ENCODE peak calls at places on chromosomes 5 and 9, in six cellular contexts. One of them, this sample, is unnamed. For H3K4me1, the result is how much of the 10 kb centered on the place peaks cover.

GRCh38 chr5:160628295-160629006 is 206.8 kb downstream of the PTTG1 start:
- DNase-seq in spleen: no peak
- DNase-seq in left ventricle myocardium inferior: no peak
- DNase-seq in H1: no peak
- DNase-seq in Peyer's patch: no peak
- DNase-seq in lung: no peak
- DNase-seq in this sample: no peak

GRCh38 chr5:20958641-20959040 is 970.6 kb upstream of the CDH18 start:
- DNase-seq in lung: no peak
- DNase-seq in H1: no peak
- DNase-seq in spleen: no peak
- DNase-seq in Peyer's patch: no peak
- DNase-seq in left ventricle myocardium inferior: no peak
- DNase-seq in this sample: no peak

GRCh38 chr9:2018764-2019548 is 3.8 kb downstream of the SMARCA2 start:
- DNase-seq in Peyer's patch: no peak
- DNase-seq in lung: no peak
- DNase-seq in H1: no peak
- DNase-seq in left ventricle myocardium inferior: no peak
- DNase-seq in spleen: no peak
- DNase-seq in this sample: no peak

GRCh38 chr9:124890179-124890578 is 28.2 kb downstream of the ARPC5L start:
- DNase-seq in Peyer's patch: no peak
- DNase-seq in lung: no peak
- DNase-seq in H1: no peak
- DNase-seq in left ventricle myocardium inferior: no peak
- DNase-seq in spleen: no peak
- DNase-seq in this sample: no peak

GRCh38 chr5:40631236-40631635 is 48.5 kb upstream of the PTGER4 start:
- DNase-seq in H1: no peak
- DNase-seq in spleen: no peak
- DNase-seq in left ventricle myocardium inferior: no peak
- DNase-seq in Peyer's patch: no peak
- DNase-seq in lung: no peak
- DNase-seq in this sample: no peak

GRCh38 chr5:180795771-180796313 is 6.8 kb downstream of the MGAT1 start:
- DNase-seq in Peyer's patch: no peak
- DNase-seq in H1: peak
- DNase-seq in lung: peak
- DNase-seq in left ventricle myocardium inferior: no peak
- DNase-seq in spleen: no peak
- DNase-seq in this sample: no peak

GRCh38 chr5:137605377-137605776 is 106.3 kb upstream of the SPOCK1 start:
- DNase-seq in Peyer's patch: no peak
- DNase-seq in H1: no peak
- DNase-seq in spleen: no peak
- DNase-seq in left ventricle myocardium inferior: no peak
- DNase-seq in lung: no peak
- DNase-seq in this sample: no peak

GRCh38 chr9:35914307-35914807 is 5.1 kb downstream of the SPAAR start:
- DNase-seq in H1: no peak
- DNase-seq in left ventricle myocardium inferior: peak
- DNase-seq in lung: no peak
- DNase-seq in spleen: peak
- DNase-seq in Peyer's patch: peak
- DNase-seq in this sample: no peak

GRCh38 chr5:1877434-1878049 is 5.2 kb downstream of the IRX4 start:
- DNase-seq in left ventricle myocardium inferior: no peak
- DNase-seq in H1: peak
- DNase-seq in spleen: no peak
- DNase-seq in Peyer's patch: no peak
- DNase-seq in lung: no peak
- DNase-seq in this sample: no peak

GRCh38 chr9:124347206-124347967 is 67.9 kb downstream of the PSMB7 start:
- DNase-seq in Peyer's patch: peak
- DNase-seq in left ventricle myocardium inferior: peak
- DNase-seq in lung: no peak
- DNase-seq in H1: no peak
- DNase-seq in spleen: peak
- DNase-seq in this sample: no peak

GRCh38 chr9:966936-967335 is 9.5 kb upstream of the DMRT3 start:
- DNase-seq in spleen: no peak
- DNase-seq in H1: no peak
- DNase-seq in Peyer's patch: no peak
- DNase-seq in left ventricle myocardium inferior: no peak
- DNase-seq in lung: no peak
- DNase-seq in this sample: no peak

GRCh38 chr9:95023217-95024003 is 294.1 kb downstream of the FANCC start:
- DNase-seq in spleen: no peak
- DNase-seq in left ventricle myocardium inferior: peak
- DNase-seq in Peyer's patch: no peak
- DNase-seq in H1: no peak
- DNase-seq in lung: no peak
- DNase-seq in this sample: no peak

GRCh38 chr5:169467382-169467781 is 116.2 kb upstream of the SPDL1 start:
- DNase-seq in lung: no peak
- DNase-seq in H1: no peak
- DNase-seq in left ventricle myocardium inferior: no peak
- DNase-seq in spleen: no peak
- DNase-seq in Peyer's patch: no peak
- DNase-seq in this sample: no peak

GRCh38 chr9:82993856-82994605 is 68.9 kb downstream of the RASEF start:
- DNase-seq in H1: no peak
- DNase-seq in spleen: no peak
- DNase-seq in Peyer's patch: no peak
- DNase-seq in lung: no peak
- DNase-seq in left ventricle myocardium inferior: no peak
- DNase-seq in this sample: no peak

GRCh38 chr5:1547236-1547635 is 23.5 kb upstream of the LPCAT1 start:
- DNase-seq in spleen: peak
- DNase-seq in lung: peak
- DNase-seq in H1: no peak
- DNase-seq in left ventricle myocardium inferior: no peak
- DNase-seq in Peyer's patch: peak
- DNase-seq in this sample: no peak

GRCh38 chr5:18744441-18744840 is 1110.2 kb downstream of the TAF11L14 start:
- DNase-seq in spleen: peak
- DNase-seq in left ventricle myocardium inferior: no peak
- DNase-seq in H1: no peak
- DNase-seq in Peyer's patch: no peak
- DNase-seq in lung: no peak
- DNase-seq in this sample: no peak

GRCh38 chr9:133526721-133527321 is 2.1 kb upstream of the MYMK start:
- DNase-seq in Peyer's patch: no peak
- DNase-seq in H1: no peak
- DNase-seq in spleen: no peak
- DNase-seq in left ventricle myocardium inferior: no peak
- DNase-seq in lung: no peak
- DNase-seq in this sample: no peak

GRCh38 chr9:99762470-99762869 is 59.2 kb upstream of the NR4A3 start:
- DNase-seq in H1: no peak
- DNase-seq in left ventricle myocardium inferior: no peak
- DNase-seq in Peyer's patch: no peak
- DNase-seq in spleen: no peak
- DNase-seq in lung: no peak
- DNase-seq in this sample: no peak

GRCh38 chr5:20286512-20286911 is 298.5 kb upstream of the CDH18 start:
- DNase-seq in spleen: no peak
- DNase-seq in lung: no peak
- DNase-seq in H1: no peak
- DNase-seq in left ventricle myocardium inferior: no peak
- DNase-seq in Peyer's patch: no peak
- DNase-seq in this sample: no peak

GRCh38 chr5:145945620-145946111 is 9.3 kb downstream of the SH3RF2 start:
- DNase-seq in H1: no peak
- DNase-seq in Peyer's patch: no peak
- DNase-seq in left ventricle myocardium inferior: no peak
- DNase-seq in lung: no peak
- DNase-seq in spleen: no peak
- DNase-seq in this sample: no peak

GRCh38 chr9:126301985-126302603 is 24.5 kb upstream of the MVB12B start:
- DNase-seq in H1: peak
- DNase-seq in Peyer's patch: no peak
- DNase-seq in spleen: no peak
- DNase-seq in lung: peak
- DNase-seq in left ventricle myocardium inferior: peak
- DNase-seq in this sample: no peak

GRCh38 chr5:81315336-81315735 is 13.9 kb downstream of the ZCCHC9 start:
- DNase-seq in spleen: no peak
- DNase-seq in H1: no peak
- DNase-seq in Peyer's patch: no peak
- DNase-seq in lung: no peak
- DNase-seq in left ventricle myocardium inferior: no peak
- DNase-seq in this sample: no peak

GRCh38 chr9:113012492-113012891 is 500 bp upstream of the ZNF883 start:
- DNase-seq in left ventricle myocardium inferior: no peak
- DNase-seq in H1: no peak
- DNase-seq in spleen: no peak
- DNase-seq in lung: no peak
- DNase-seq in Peyer's patch: no peak
- DNase-seq in this sample: no peak
- H3K4me3 ChIP-seq in left ventricle myocardium inferior: peak
- H3K4me3 ChIP-seq in H1: peak
- H3K4me3 ChIP-seq in spleen: peak
- H3K4me3 ChIP-seq in lung: no peak
- H3K4me3 ChIP-seq in Peyer's patch: no peak
- H3K4me3 ChIP-seq in this sample: peak

DNA sequence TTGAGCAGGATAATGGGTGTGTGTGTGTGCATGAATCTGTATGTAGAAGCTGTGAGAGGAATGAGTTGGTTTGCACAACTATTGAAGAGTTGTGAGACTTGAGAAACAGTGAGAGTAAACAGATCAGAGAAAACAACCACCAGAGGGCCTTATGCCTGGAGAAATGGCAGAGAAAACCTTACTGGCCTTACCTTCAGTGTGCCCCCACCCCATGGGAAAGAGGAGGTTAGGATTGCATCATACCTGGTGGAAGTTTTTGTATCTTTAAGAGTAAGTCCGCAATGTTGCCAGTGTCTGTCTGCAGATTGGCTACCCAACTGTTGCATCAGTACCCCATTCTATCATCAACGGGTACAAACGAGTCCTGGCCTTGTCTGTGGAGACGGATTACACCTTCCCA is 1909.4 kb upstream of the WWC1 start:
- DNase-seq in Peyer's patch: no peak
- DNase-seq in left ventricle myocardium inferior: no peak
- DNase-seq in lung: no peak
- DNase-seq in spleen: no peak
- DNase-seq in H1: peak
- DNase-seq in this sample: no peak
- H3K4me1 ChIP-seq in Peyer's patch: under half
- H3K4me1 ChIP-seq in left ventricle myocardium inferior: under half
- H3K4me1 ChIP-seq in lung: under half
- H3K4me1 ChIP-seq in spleen: under half
- H3K4me1 ChIP-seq in H1: under half
- H3K4me1 ChIP-seq in this sample: under half

GRCh38 chr9:109063765-109064164 is 50.5 kb upstream of the CTNNAL1 start:
- DNase-seq in H1: no peak
- DNase-seq in Peyer's patch: no peak
- DNase-seq in spleen: no peak
- DNase-seq in left ventricle myocardium inferior: no peak
- DNase-seq in lung: peak
- DNase-seq in this sample: no peak
- TF ChIP-seq CTCF in H1: no peak
- TF ChIP-seq CTCF in Peyer's patch: no peak
- TF ChIP-seq CTCF in spleen: no peak
- TF ChIP-seq CTCF in left ventricle myocardium inferior: no peak
- TF ChIP-seq CTCF in lung: no peak
- TF ChIP-seq CTCF in this sample: peak

DNA sequence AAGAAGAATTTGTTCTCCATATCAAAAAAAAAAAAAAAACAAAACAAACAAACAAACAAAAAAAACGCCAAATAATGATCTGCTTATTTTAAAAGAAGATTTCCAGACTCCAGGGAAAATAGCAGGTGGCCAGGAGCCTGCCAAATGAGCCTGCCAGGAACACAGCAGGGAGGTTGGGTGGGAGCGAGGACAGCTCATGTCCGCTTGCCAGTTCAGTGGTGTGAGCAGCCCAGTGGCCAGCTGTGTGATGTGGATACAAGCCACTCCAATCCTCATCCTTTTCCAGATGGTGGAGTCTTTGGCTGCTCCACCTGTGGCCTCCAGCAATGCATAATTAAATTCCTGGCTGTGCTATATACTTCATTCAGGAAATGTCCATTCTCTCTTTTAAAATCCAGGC is 1025.1 kb upstream of the C9orf72 start:
- DNase-seq in left ventricle myocardium inferior: no peak
- DNase-seq in H1: no peak
- DNase-seq in Peyer's patch: no peak
- DNase-seq in spleen: no peak
- DNase-seq in lung: no peak
- DNase-seq in this sample: no peak
- H3K4me3 ChIP-seq in left ventricle myocardium inferior: no peak
- H3K4me3 ChIP-seq in H1: no peak
- H3K4me3 ChIP-seq in Peyer's patch: no peak
- H3K4me3 ChIP-seq in spleen: no peak
- H3K4me3 ChIP-seq in lung: no peak
- H3K4me3 ChIP-seq in this sample: no peak

This sample was measured in esophagus squamous epithelium.